ENCODE peak calls at places on chromosomes 16 and 17, in eight cellular contexts. R is LoVo, P is GM13976, O is pancreas, F is NCI-H1417 treated with DMSO at 0.1 percent for 48 hours, L is ovary, B is HS-5, M is fibroblast of the conjunctiva. G is an unnamed sample.

GRCh38 chr17:73187203-73187769 is 5.6 kb upstream of the COG1 start:
- DNase-seq in R (peak; percentile 41), P (no peak), O (no peak), F (no peak), L (no peak), B (no peak), M (no peak), G (no peak)

GRCh38 chr17:45235071-45236001 is 13.7 kb downstream of the FMNL1 start:
- DNase-seq in R (peak; percentile 55), P (peak; percentile 81), O (peak; percentile 73), F (no peak), L (peak; percentile 73), B (no peak), M (peak; percentile 73), G (peak; percentile 72)

GRCh38 chr16:49592507-49593422 is 219.2 kb downstream of the C16orf78 start:
- DNase-seq in R (peak; percentile 33), P (peak; percentile 77), O (no peak), F (peak; percentile 8), L (no peak), B (no peak), M (no peak), G (peak; percentile 51)

GRCh38 chr17:18261659-18262058 is 1.2 kb downstream of the MIEF2 start:
- DNase-seq in R (no peak), P (no peak), O (no peak), F (no peak), L (no peak), B (no peak), M (no peak), G (no peak)

GRCh38 chr17:37713028-37713431 is 31.8 kb downstream of the HNF1B start:
- DNase-seq in R (no peak), P (no peak), O (no peak), F (no peak), L (no peak), B (no peak), M (no peak), G (no peak)

GRCh38 chr17:37047631-37048104 is 98.9 kb downstream of the AATF start:
- DNase-seq in R (peak; percentile 58), P (peak; percentile 78), O (peak; percentile 67), F (peak; percentile 48), L (peak; percentile 77), B (peak; percentile 23), M (peak; percentile 77), G (peak; percentile 53)

GRCh38 chr17:75152523-75152922 is 1.8 kb downstream of the JPT1 start:
- DNase-seq in R (no peak), P (no peak), O (no peak), F (no peak), L (no peak), B (no peak), M (no peak), G (no peak)

GRCh38 chr17:73043686-73044581 is 48.6 kb downstream of the SLC39A11 start:
- DNase-seq in R (no peak), P (no peak), O (no peak), F (no peak), L (no peak), B (peak; percentile 65), M (peak; percentile 89), G (no peak)

GRCh38 chr16:71727545-71728324 is 3.2 kb upstream of the PHLPP2 start:
- DNase-seq in R (no peak), P (no peak), O (no peak), F (no peak), L (no peak), B (no peak), M (no peak), G (no peak)

G was measured in GM12892.